ENCODE peak calls at places on chromosomes 5 and 9, in five cellular contexts. L is chondrocyte, V is Right ventricle myocardium superior, J is caudate nucleus, F is endothelial cell. Q is an unnamed sample.

GRCh38 chr5:179243333-179243732 is 101.9 kb downstream of the ADAMTS2 start:
- DNase-seq in L (no peak), V (no peak), J (peak; percentile 43), F (no peak), Q (peak; percentile 40)

GRCh38 chr9:128550770-128551651 is 1.4 kb upstream of the SPTAN1 start:
- DNase-seq in L (no peak), V (peak; percentile 50), J (peak; percentile 23), F (no peak), Q (peak; percentile 80)

GRCh38 chr5:54671111-54671531 is 153.6 kb downstream of the SNX18 start:
- DNase-seq in L (no peak), V (no peak), J (no peak), F (no peak), Q (no peak)

GRCh38 chr9:4762108-4762888 is 21.3 kb upstream of the AK3 start:
- DNase-seq in L (no peak), V (peak; percentile 76), J (peak; percentile 7), F (peak; percentile 62), Q (peak; percentile 84)

GRCh38 chr5:173888473-173889135 is 455 bp downstream of the CPEB4 start:
- DNase-seq in L (no peak), V (peak; percentile 50), J (no peak), F (peak; percentile 18), Q (peak; percentile 66)

GRCh38 chr5:15320896-15321295 is 179.1 kb upstream of the FBXL7 start:
- DNase-seq in L (no peak), V (no peak), J (no peak), F (no peak), Q (no peak)

GRCh38 chr9:111610149-111610548 is 10.7 kb upstream of the PTGR1 start:
- DNase-seq in L (no peak), V (no peak), J (no peak), F (no peak), Q (no peak)

GRCh38 chr5:68405026-68405684 is 189.6 kb downstream of the PIK3R1 start:
- DNase-seq in L (no peak), V (no peak), J (no peak), F (no peak), Q (no peak)